ENCODE peak calls at places on chromosomes 3 and 15, in ten cellular contexts. H is uterus, E is A549, Z is stomach, Y is right lobe of liver, O is sigmoid colon, I is ovary, T is testis, N is IMR-90, C is heart left ventricle. Q is an unnamed sample.

GRCh38 chr3:113532698-113533533 is 561 bp downstream of the SIDT1 start:
- DNase-seq in I (peak), Y (no peak), E (peak), O (no peak), N (no peak), H (no peak), T (peak), C (no peak), Z (peak), Q (no peak)

GRCh38 chr3:159881828-159882309 is 106.8 kb upstream of the IL12A start:
- DNase-seq in N (no peak), E (no peak), H (no peak), C (peak), T (no peak), O (peak), I (no peak), Z (no peak), Y (no peak), Q (peak)

GRCh38 chr3:87145553-87145952 is 81.6 kb upstream of the CHMP2B start:
- DNase-seq in I (no peak), Z (no peak), N (peak), C (no peak), T (no peak), H (no peak), Y (no peak), O (no peak), E (no peak), Q (no peak)

GRCh38 chr3:118548434-118548833 is 486.2 kb downstream of the IGSF11 start:
- DNase-seq in Z (no peak), Y (no peak), N (no peak), C (no peak), O (no peak), H (no peak), E (no peak), T (no peak), I (no peak), Q (no peak)

GRCh38 chr3:59831394-59831793 is 781.6 kb upstream of the CFAP20DC start:
- DNase-seq in O (no peak), Y (no peak), N (no peak), Z (no peak), C (no peak), H (no peak), I (no peak), T (no peak), E (no peak), Q (no peak)

GRCh38 chr3:132783152-132783551 is 60.9 kb upstream of the NPHP3 start:
- DNase-seq in O (no peak), C (no peak), Z (no peak), N (no peak), E (no peak), I (no peak), T (no peak), H (no peak), Y (no peak), Q (no peak)

GRCh38 chr3:24288538-24289236 is 206.0 kb downstream of the THRB start:
- DNase-seq in Y (peak), I (no peak), C (peak), O (peak), H (peak), E (no peak), T (no peak), Z (peak), N (no peak), Q (peak)

GRCh38 chr3:164940737-164941136 is 137.6 kb downstream of the SI start:
- DNase-seq in I (no peak), Y (no peak), T (no peak), C (no peak), Z (no peak), E (no peak), O (no peak), N (no peak), H (no peak), Q (no peak)

GRCh38 chr15:101354891-101355623 is 60.0 kb upstream of the SNRPA1 start:
- DNase-seq in N (no peak), E (no peak), O (no peak), Y (no peak), H (no peak), I (no peak), C (no peak), T (no peak), Z (no peak), Q (no peak)

GRCh38 chr3:128993461-128994172 is at the start of gene CFAP92:
- DNase-seq in H (peak), Y (peak), Z (peak), N (peak), O (peak), C (peak), I (peak), E (peak), T (peak), Q (peak)

GRCh38 chr3:141303481-141304223 is 64.7 kb upstream of the ZBTB38 start:
- DNase-seq in O (no peak), H (no peak), E (peak), I (no peak), T (peak), N (peak), Y (no peak), Z (peak), C (no peak), Q (no peak)

GRCh38 chr3:170012683-170013400 is 25.0 kb upstream of the GPR160 start:
- DNase-seq in C (no peak), Y (no peak), T (no peak), H (no peak), O (no peak), N (no peak), I (no peak), Z (no peak), E (no peak), Q (no peak)

GRCh38 chr3:131735544-131735943 is 232.8 kb upstream of the MRPL3 start:
- DNase-seq in Y (no peak), Z (no peak), N (no peak), O (no peak), H (no peak), E (no peak), C (no peak), T (no peak), I (no peak), Q (no peak)

DNA sequence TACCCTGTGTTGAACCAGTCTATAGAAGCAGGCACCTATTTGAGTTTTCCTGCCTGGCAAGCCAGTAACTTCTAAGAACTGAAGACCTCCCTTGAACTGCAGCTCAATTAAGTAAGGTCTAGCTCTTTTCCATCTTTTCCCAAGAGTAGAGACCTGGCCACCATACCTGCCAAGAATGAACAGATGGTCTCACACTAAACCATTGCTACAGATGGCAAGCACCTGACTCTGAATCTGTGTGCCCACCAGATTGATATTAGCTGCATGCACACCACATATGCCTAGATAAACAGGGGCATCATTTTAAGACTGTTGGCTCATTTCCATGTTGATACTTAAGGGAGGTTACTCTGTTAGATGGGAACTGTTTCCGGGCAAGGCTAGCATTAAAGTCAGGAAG is 34.8 kb upstream of the GSK3B start:
- DNase-seq in O (no peak), E (no peak), N (no peak), Y (no peak), T (no peak), H (no peak), I (no peak), Z (no peak), C (no peak), Q (no peak)
- TF ChIP-seq POLR2A in O (no peak), E (no peak), N (no peak), Y (no peak), T (no peak), H (no peak), I (no peak), Z (no peak), C (no peak), Q (no peak)

GRCh38 chr3:182979719-182980191 is 583 bp downstream of the DCUN1D1 start:
- DNase-seq in T (peak), I (no peak), N (peak), O (peak), E (peak), C (peak), H (no peak), Y (no peak), Z (no peak), Q (no peak)

GRCh38 chr3:182980204-182981037 is at the start of gene DCUN1D1:
- DNase-seq in C (peak), I (peak), N (peak), Z (peak), T (peak), Y (peak), E (peak), O (peak), H (peak), Q (peak)

GRCh38 chr3:182986021-182986420 is 5.7 kb upstream of the DCUN1D1 start:
- DNase-seq in N (no peak), T (no peak), E (no peak), Y (no peak), I (no peak), H (no peak), C (no peak), Z (no peak), O (no peak), Q (no peak)

GRCh38 chr3:182981038-182981380 is 671 bp upstream of the DCUN1D1 start:
- DNase-seq in Z (no peak), E (no peak), T (peak), I (peak), N (no peak), Y (no peak), H (peak), O (no peak), C (no peak), Q (no peak)

GRCh38 chr3:182983811-182984210 is 3.5 kb upstream of the DCUN1D1 start:
- DNase-seq in N (peak), H (no peak), Z (no peak), Y (no peak), T (no peak), E (no peak), O (no peak), I (no peak), C (no peak), Q (no peak)
- H3K4me3 ChIP-seq in N (no peak), H (no peak), Z (no peak), Y (no peak), T (no peak), E (no peak), O (no peak), I (no peak), C (no peak), Q (no peak)

DNA sequence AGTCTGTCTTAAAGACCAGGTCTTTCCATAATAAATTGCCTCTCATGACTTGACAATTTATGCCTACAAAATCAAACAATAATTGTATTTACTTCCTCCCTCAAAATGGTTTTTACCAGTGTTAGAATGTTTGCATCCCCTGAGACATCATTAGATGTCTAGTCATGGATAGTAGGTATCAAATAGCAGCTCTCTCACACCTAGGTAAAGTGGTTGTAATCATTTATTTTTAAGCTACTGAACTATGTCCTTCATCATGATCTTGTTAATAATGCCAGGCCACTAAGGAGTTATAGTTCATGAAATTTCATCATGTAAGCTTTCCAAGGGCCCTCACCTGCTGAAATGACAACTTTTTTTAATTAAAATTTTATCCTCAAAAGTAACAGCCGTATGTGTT is 134.1 kb downstream of the ARPP21 start:
- DNase-seq in H (no peak), I (no peak), C (no peak), N (no peak), Z (no peak), T (no peak), E (no peak), Y (no peak), O (no peak), Q (no peak)
- TF ChIP-seq POLR2A in H (no peak), I (no peak), C (no peak), N (no peak), Z (no peak), T (no peak), E (no peak), Y (no peak), O (no peak), Q (no peak)

GRCh38 chr3:158737410-158737809 is 5.2 kb upstream of the RARRES1 start:
- DNase-seq in O (no peak), H (no peak), C (no peak), Y (no peak), T (no peak), Z (no peak), I (no peak), N (no peak), E (no peak), Q (no peak)
- H3K4me3 ChIP-seq in O (no peak), H (no peak), C (no peak), Y (no peak), T (no peak), Z (no peak), I (no peak), N (no peak), E (no peak), Q (no peak)

Q was measured in gastrocnemius medialis.